ENCODE peak calls at places on chromosomes 2 and 18, in six cellular contexts. One of them, this sample, is unnamed.

GRCh38 chr2:234291765-234292204 is 205.1 kb downstream of the ARL4C start:
- DNase-seq in left ventricle myocardium inferior: peak
- DNase-seq in CD8-positive, alpha-beta T cell: peak
- DNase-seq in thoracic aorta: no peak
- DNase-seq in neural progenitor cell: no peak
- DNase-seq in stomach: no peak
- DNase-seq in this sample: peak

GRCh38 chr2:95023222-95023597 is 2.3 kb upstream of the MAL start:
- DNase-seq in left ventricle myocardium inferior: no peak
- DNase-seq in CD8-positive, alpha-beta T cell: peak
- DNase-seq in thoracic aorta: no peak
- DNase-seq in neural progenitor cell: no peak
- DNase-seq in stomach: peak
- DNase-seq in this sample: peak

GRCh38 chr18:12296457-12296856 is 11.6 kb upstream of the TUBB6 start:
- DNase-seq in left ventricle myocardium inferior: no peak
- DNase-seq in CD8-positive, alpha-beta T cell: no peak
- DNase-seq in thoracic aorta: no peak
- DNase-seq in neural progenitor cell: no peak
- DNase-seq in stomach: no peak
- DNase-seq in this sample: no peak

GRCh38 chr2:26652361-26653041 is 11.3 kb upstream of the CIB4 start:
- DNase-seq in left ventricle myocardium inferior: no peak
- DNase-seq in CD8-positive, alpha-beta T cell: no peak
- DNase-seq in thoracic aorta: no peak
- DNase-seq in neural progenitor cell: no peak
- DNase-seq in stomach: no peak
- DNase-seq in this sample: no peak

GRCh38 chr2:207694811-207695281 is 16.6 kb upstream of the CCNYL1 start:
- DNase-seq in left ventricle myocardium inferior: no peak
- DNase-seq in CD8-positive, alpha-beta T cell: no peak
- DNase-seq in thoracic aorta: no peak
- DNase-seq in neural progenitor cell: no peak
- DNase-seq in stomach: no peak
- DNase-seq in this sample: no peak

GRCh38 chr2:214217599-214217998 is 193.3 kb upstream of the VWC2L start:
- DNase-seq in left ventricle myocardium inferior: no peak
- DNase-seq in CD8-positive, alpha-beta T cell: no peak
- DNase-seq in thoracic aorta: no peak
- DNase-seq in neural progenitor cell: peak
- DNase-seq in stomach: no peak
- DNase-seq in this sample: no peak

GRCh38 chr2:44100351-44100750 is 68.3 kb upstream of the PPM1B start:
- DNase-seq in left ventricle myocardium inferior: peak
- DNase-seq in CD8-positive, alpha-beta T cell: no peak
- DNase-seq in thoracic aorta: peak
- DNase-seq in neural progenitor cell: no peak
- DNase-seq in stomach: peak
- DNase-seq in this sample: no peak

GRCh38 chr2:128287780-128288735 is 30.6 kb downstream of the HS6ST1 start:
- DNase-seq in left ventricle myocardium inferior: peak
- DNase-seq in CD8-positive, alpha-beta T cell: no peak
- DNase-seq in thoracic aorta: no peak
- DNase-seq in neural progenitor cell: no peak
- DNase-seq in stomach: no peak
- DNase-seq in this sample: no peak

GRCh38 chr18:61322265-61322873 is 10.9 kb upstream of the CDH20 start:
- DNase-seq in left ventricle myocardium inferior: peak
- DNase-seq in CD8-positive, alpha-beta T cell: no peak
- DNase-seq in thoracic aorta: no peak
- DNase-seq in neural progenitor cell: peak
- DNase-seq in stomach: peak
- DNase-seq in this sample: no peak

GRCh38 chr2:74497777-74498499 is 1.5 kb downstream of the LBX2 start:
- DNase-seq in left ventricle myocardium inferior: no peak
- DNase-seq in CD8-positive, alpha-beta T cell: peak
- DNase-seq in thoracic aorta: no peak
- DNase-seq in neural progenitor cell: peak
- DNase-seq in stomach: peak
- DNase-seq in this sample: no peak

GRCh38 chr2:84481702-84482101 is 22.6 kb upstream of the SUCLG1 start:
- DNase-seq in left ventricle myocardium inferior: no peak
- DNase-seq in CD8-positive, alpha-beta T cell: no peak
- DNase-seq in thoracic aorta: no peak
- DNase-seq in neural progenitor cell: no peak
- DNase-seq in stomach: no peak
- DNase-seq in this sample: no peak

GRCh38 chr2:143608758-143609157 is 479.5 kb downstream of the ARHGAP15 start:
- DNase-seq in left ventricle myocardium inferior: no peak
- DNase-seq in CD8-positive, alpha-beta T cell: no peak
- DNase-seq in thoracic aorta: no peak
- DNase-seq in neural progenitor cell: no peak
- DNase-seq in stomach: no peak
- DNase-seq in this sample: no peak

GRCh38 chr2:189287982-189288494 is 108.5 kb upstream of the COL5A2 start:
- DNase-seq in left ventricle myocardium inferior: no peak
- DNase-seq in CD8-positive, alpha-beta T cell: no peak
- DNase-seq in thoracic aorta: no peak
- DNase-seq in neural progenitor cell: peak
- DNase-seq in stomach: no peak
- DNase-seq in this sample: no peak

GRCh38 chr2:239190921-239191885 is 209.6 kb downstream of the HDAC4 start:
- DNase-seq in left ventricle myocardium inferior: peak
- DNase-seq in CD8-positive, alpha-beta T cell: no peak
- DNase-seq in thoracic aorta: no peak
- DNase-seq in neural progenitor cell: no peak
- DNase-seq in stomach: peak
- DNase-seq in this sample: no peak

GRCh38 chr2:134522856-134523460 is 195.8 kb downstream of the TMEM163 start:
- DNase-seq in left ventricle myocardium inferior: no peak
- DNase-seq in CD8-positive, alpha-beta T cell: no peak
- DNase-seq in thoracic aorta: no peak
- DNase-seq in neural progenitor cell: no peak
- DNase-seq in stomach: no peak
- DNase-seq in this sample: no peak

GRCh38 chr2:11688222-11689069 is 18.5 kb upstream of the NTSR2 start:
- DNase-seq in left ventricle myocardium inferior: peak
- DNase-seq in CD8-positive, alpha-beta T cell: peak
- DNase-seq in thoracic aorta: peak
- DNase-seq in neural progenitor cell: peak
- DNase-seq in stomach: peak
- DNase-seq in this sample: peak

GRCh38 chr18:9017900-9018217 is 84.6 kb upstream of the NDUFV2 start:
- DNase-seq in left ventricle myocardium inferior: no peak
- DNase-seq in CD8-positive, alpha-beta T cell: no peak
- DNase-seq in thoracic aorta: peak
- DNase-seq in neural progenitor cell: no peak
- DNase-seq in stomach: no peak
- DNase-seq in this sample: no peak

GRCh38 chr18:59469463-59470180 is 110.6 kb upstream of the LMAN1 start:
- DNase-seq in left ventricle myocardium inferior: peak
- DNase-seq in CD8-positive, alpha-beta T cell: no peak
- DNase-seq in thoracic aorta: no peak
- DNase-seq in neural progenitor cell: no peak
- DNase-seq in stomach: no peak
- DNase-seq in this sample: no peak

GRCh38 chr2:160652236-160652635 is 158.6 kb upstream of the RBMS1 start:
- DNase-seq in left ventricle myocardium inferior: peak
- DNase-seq in CD8-positive, alpha-beta T cell: peak
- DNase-seq in thoracic aorta: no peak
- DNase-seq in neural progenitor cell: no peak
- DNase-seq in stomach: no peak
- DNase-seq in this sample: peak

GRCh38 chr2:23624378-23624777 is 239.4 kb downstream of the KLHL29 start:
- DNase-seq in left ventricle myocardium inferior: no peak
- DNase-seq in CD8-positive, alpha-beta T cell: no peak
- DNase-seq in thoracic aorta: no peak
- DNase-seq in neural progenitor cell: peak
- DNase-seq in stomach: no peak
- DNase-seq in this sample: no peak

GRCh38 chr2:217614498-217614897 is 388.3 kb downstream of the TNS1 start:
- DNase-seq in left ventricle myocardium inferior: no peak
- DNase-seq in CD8-positive, alpha-beta T cell: no peak
- DNase-seq in thoracic aorta: no peak
- DNase-seq in neural progenitor cell: no peak
- DNase-seq in stomach: no peak
- DNase-seq in this sample: no peak

DNA sequence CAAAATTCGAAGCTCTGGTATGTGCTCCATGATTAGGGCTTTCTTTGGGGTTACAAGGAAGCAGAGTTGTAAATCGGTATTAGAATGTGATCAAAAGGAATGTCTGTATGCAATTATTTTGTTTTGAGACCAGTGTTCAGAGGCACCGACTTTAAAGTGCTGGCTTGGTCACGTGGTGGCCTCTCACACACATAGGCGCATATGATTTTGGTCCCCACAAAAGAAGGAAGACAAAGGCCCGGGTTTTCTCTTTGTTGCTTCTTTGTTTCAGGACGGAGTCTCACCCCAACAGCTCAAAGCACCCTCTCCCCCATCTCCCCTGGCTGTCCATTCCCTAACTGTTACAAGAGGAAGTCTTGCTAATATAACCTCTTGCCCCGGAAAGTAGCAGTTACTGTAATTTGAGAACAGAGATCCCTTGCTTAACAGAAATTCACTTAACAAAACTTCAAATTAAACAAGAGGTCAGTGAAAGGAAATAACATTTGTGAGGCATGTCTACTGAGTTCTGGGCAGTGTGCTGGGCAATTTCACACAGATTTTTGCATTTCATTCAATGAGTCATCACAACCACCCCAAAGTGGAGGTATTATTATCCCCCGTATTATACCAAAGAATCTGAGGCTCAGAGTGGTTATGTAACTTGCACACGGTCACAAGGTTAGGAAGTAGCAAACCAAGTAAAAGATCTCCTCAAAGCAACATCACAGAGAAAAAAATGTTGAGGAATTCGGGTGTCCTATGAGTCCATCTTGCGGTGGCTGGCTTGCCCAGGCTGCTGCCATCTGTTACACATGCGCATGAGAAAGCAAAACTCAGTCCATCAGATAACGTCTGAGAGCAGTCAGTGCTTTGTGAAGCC is 75.9 kb downstream of the SDC1 start:
- DNase-seq in left ventricle myocardium inferior: no peak
- DNase-seq in CD8-positive, alpha-beta T cell: no peak
- DNase-seq in thoracic aorta: no peak
- DNase-seq in neural progenitor cell: peak
- DNase-seq in stomach: no peak
- DNase-seq in this sample: no peak
- H3K27ac ChIP-seq in left ventricle myocardium inferior: no peak
- H3K27ac ChIP-seq in CD8-positive, alpha-beta T cell: no peak
- H3K27ac ChIP-seq in thoracic aorta: no peak
- H3K27ac ChIP-seq in neural progenitor cell: no peak
- H3K27ac ChIP-seq in stomach: peak
- H3K27ac ChIP-seq in this sample: no peak

GRCh38 chr2:232338759-232339106 is 39.8 kb upstream of the ALPP start:
- DNase-seq in left ventricle myocardium inferior: no peak
- DNase-seq in CD8-positive, alpha-beta T cell: no peak
- DNase-seq in thoracic aorta: no peak
- DNase-seq in neural progenitor cell: no peak
- DNase-seq in stomach: no peak
- DNase-seq in this sample: no peak

GRCh38 chr2:232336241-232336736 is 42.3 kb upstream of the ALPP start:
- DNase-seq in left ventricle myocardium inferior: no peak
- DNase-seq in CD8-positive, alpha-beta T cell: no peak
- DNase-seq in thoracic aorta: no peak
- DNase-seq in neural progenitor cell: no peak
- DNase-seq in stomach: peak
- DNase-seq in this sample: no peak

GRCh38 chr2:232336956-232337700 is 41.4 kb upstream of the ALPP start:
- DNase-seq in left ventricle myocardium inferior: peak
- DNase-seq in CD8-positive, alpha-beta T cell: no peak
- DNase-seq in thoracic aorta: no peak
- DNase-seq in neural progenitor cell: no peak
- DNase-seq in stomach: peak
- DNase-seq in this sample: no peak

GRCh38 chr2:232333361-232334135 is 45.0 kb upstream of the ALPP start:
- DNase-seq in left ventricle myocardium inferior: no peak
- DNase-seq in CD8-positive, alpha-beta T cell: no peak
- DNase-seq in thoracic aorta: no peak
- DNase-seq in neural progenitor cell: peak
- DNase-seq in stomach: no peak
- DNase-seq in this sample: no peak

DNA sequence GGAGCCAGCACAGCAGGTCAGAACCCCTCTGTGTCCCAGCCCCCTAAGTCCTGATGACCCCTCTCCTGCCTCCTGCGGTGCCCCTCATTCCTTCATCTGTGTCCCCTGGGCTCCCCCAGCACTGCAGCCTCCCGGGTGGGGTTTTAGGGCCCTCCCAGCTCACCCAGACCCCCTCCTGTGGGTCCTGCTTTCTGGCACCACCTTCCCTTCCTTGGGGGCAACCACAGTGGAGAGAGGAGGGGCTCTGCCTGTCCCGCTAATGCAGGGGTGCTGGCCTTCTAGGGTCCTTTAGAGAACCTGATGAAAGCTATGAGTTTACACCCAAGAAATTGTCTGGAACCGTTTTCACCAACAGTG is 42.7 kb upstream of the ALPP start:
- DNase-seq in left ventricle myocardium inferior: no peak
- DNase-seq in CD8-positive, alpha-beta T cell: no peak
- DNase-seq in thoracic aorta: no peak
- DNase-seq in neural progenitor cell: no peak
- DNase-seq in stomach: peak
- DNase-seq in this sample: no peak
- H3K27ac ChIP-seq in left ventricle myocardium inferior: no peak
- H3K27ac ChIP-seq in CD8-positive, alpha-beta T cell: no peak
- H3K27ac ChIP-seq in thoracic aorta: no peak
- H3K27ac ChIP-seq in neural progenitor cell: no peak
- H3K27ac ChIP-seq in stomach: no peak
- H3K27ac ChIP-seq in this sample: no peak

GRCh38 chr18:50627594-50628542 is 68.0 kb downstream of the MAPK4 start:
- DNase-seq in left ventricle myocardium inferior: no peak
- DNase-seq in CD8-positive, alpha-beta T cell: no peak
- DNase-seq in thoracic aorta: no peak
- DNase-seq in neural progenitor cell: no peak
- DNase-seq in stomach: no peak
- DNase-seq in this sample: no peak
- H3K27ac ChIP-seq in left ventricle myocardium inferior: peak
- H3K27ac ChIP-seq in CD8-positive, alpha-beta T cell: no peak
- H3K27ac ChIP-seq in thoracic aorta: peak
- H3K27ac ChIP-seq in neural progenitor cell: no peak
- H3K27ac ChIP-seq in stomach: no peak
- H3K27ac ChIP-seq in this sample: no peak

GRCh38 chr18:76445741-76446232 is 49.3 kb downstream of the ZNF516 start:
- DNase-seq in left ventricle myocardium inferior: no peak
- DNase-seq in CD8-positive, alpha-beta T cell: no peak
- DNase-seq in thoracic aorta: no peak
- DNase-seq in neural progenitor cell: no peak
- DNase-seq in stomach: no peak
- DNase-seq in this sample: no peak
- H3K27ac ChIP-seq in left ventricle myocardium inferior: peak
- H3K27ac ChIP-seq in CD8-positive, alpha-beta T cell: no peak
- H3K27ac ChIP-seq in thoracic aorta: no peak
- H3K27ac ChIP-seq in neural progenitor cell: peak
- H3K27ac ChIP-seq in stomach: peak
- H3K27ac ChIP-seq in this sample: no peak

GRCh38 chr2:205716126-205716525 is 33.8 kb downstream of the NRP2 start:
- DNase-seq in left ventricle myocardium inferior: no peak
- DNase-seq in CD8-positive, alpha-beta T cell: no peak
- DNase-seq in thoracic aorta: no peak
- DNase-seq in neural progenitor cell: no peak
- DNase-seq in stomach: no peak
- DNase-seq in this sample: no peak
- H3K27ac ChIP-seq in left ventricle myocardium inferior: no peak
- H3K27ac ChIP-seq in CD8-positive, alpha-beta T cell: no peak
- H3K27ac ChIP-seq in thoracic aorta: no peak
- H3K27ac ChIP-seq in neural progenitor cell: no peak
- H3K27ac ChIP-seq in stomach: no peak
- H3K27ac ChIP-seq in this sample: no peak

GRCh38 chr2:46811379-46812310 is 104.0 kb downstream of the MCFD2 start:
- DNase-seq in left ventricle myocardium inferior: no peak
- DNase-seq in CD8-positive, alpha-beta T cell: no peak
- DNase-seq in thoracic aorta: no peak
- DNase-seq in neural progenitor cell: no peak
- DNase-seq in stomach: no peak
- DNase-seq in this sample: no peak
- H3K27ac ChIP-seq in left ventricle myocardium inferior: peak
- H3K27ac ChIP-seq in CD8-positive, alpha-beta T cell: no peak
- H3K27ac ChIP-seq in thoracic aorta: peak
- H3K27ac ChIP-seq in neural progenitor cell: no peak
- H3K27ac ChIP-seq in stomach: peak
- H3K27ac ChIP-seq in this sample: no peak

This sample was measured in CD4-positive, alpha-beta T cell.